ENCODE peak calls at places on chromosomes 5 and 9, in four cellular contexts. C, A, K and U are unnamed samples. For H3K4me1, the result is how much of the 10 kb centered on the place peaks cover.

GRCh38 chr5:143314123-143314522 is 89.4 kb downstream of the NR3C1 start:
- DNase-seq in C (no peak), A (no peak), K (no peak), U (no peak)

GRCh38 chr9:98287383-98287782 is 31.9 kb upstream of the TBC1D2 start:
- DNase-seq in C (no peak), A (no peak), K (peak), U (no peak)

GRCh38 chr9:73149371-73150067 is 2.1 kb upstream of the ANXA1 start:
- DNase-seq in C (no peak), A (no peak), K (no peak), U (no peak)

GRCh38 chr5:170179626-170180025 is 53.2 kb upstream of the C5orf58 start:
- DNase-seq in C (no peak), A (no peak), K (no peak), U (no peak)

GRCh38 chr5:7717691-7718090 is 133.2 kb downstream of the CFAP90 start:
- DNase-seq in C (no peak), A (no peak), K (no peak), U (no peak)

GRCh38 chr5:177378884-177379883 is 5.0 kb upstream of the SLC34A1 start:
- DNase-seq in C (no peak), A (no peak), K (no peak), U (no peak)

GRCh38 chr9:128321879-128322341 is 337 bp downstream of the TRUB2 start:
- DNase-seq in C (no peak), A (no peak), K (no peak), U (no peak)

GRCh38 chr5:36982146-36982545 is 105.6 kb downstream of the NIPBL start:
- DNase-seq in C (no peak), A (no peak), K (no peak), U (no peak)

GRCh38 chr5:175590471-175590881 is 67.4 kb upstream of the HRH2 start:
- DNase-seq in C (no peak), A (no peak), K (no peak), U (no peak)

GRCh38 chr5:149406203-149406978 is 27.3 kb upstream of the IL17B start:
- DNase-seq in C (peak), A (no peak), K (peak), U (no peak)

GRCh38 chr5:35138232-35138631 is 90.5 kb upstream of the AGXT2 start:
- DNase-seq in C (no peak), A (no peak), K (no peak), U (no peak)

GRCh38 chr9:17291766-17292165 is 156.9 kb downstream of the CNTLN start:
- DNase-seq in C (no peak), A (no peak), K (no peak), U (no peak)

GRCh38 chr9:14373726-14374125 is 59.8 kb upstream of the NFIB start:
- DNase-seq in C (no peak), A (no peak), K (no peak), U (no peak)

GRCh38 chr5:136012041-136012804 is 16.6 kb upstream of the TGFBI start:
- DNase-seq in C (no peak), A (no peak), K (no peak), U (no peak)

GRCh38 chr5:158977642-158978041 is 122.1 kb downstream of the EBF1 start:
- DNase-seq in C (no peak), A (no peak), K (no peak), U (no peak)

GRCh38 chr5:50564079-50564478 is 102.4 kb upstream of the PARP8 start:
- DNase-seq in C (no peak), A (no peak), K (no peak), U (peak)

GRCh38 chr5:168479166-168479565 is 7.1 kb upstream of the RARS1 start:
- DNase-seq in C (no peak), A (no peak), K (no peak), U (no peak)

GRCh38 chr9:101618693-101619092 is 23.9 kb upstream of the PPP3R2 start:
- DNase-seq in C (no peak), A (no peak), K (no peak), U (no peak)

GRCh38 chr5:149788964-149789363 is 58.9 kb downstream of the PPARGC1B start:
- DNase-seq in C (no peak), A (no peak), K (no peak), U (no peak)

GRCh38 chr5:132540149-132540548 is 3.2 kb downstream of the IL5 start:
- DNase-seq in C (no peak), A (no peak), K (no peak), U (no peak)

GRCh38 chr5:89972901-89973300 is 436.7 kb downstream of the CETN3 start:
- DNase-seq in C (no peak), A (no peak), K (no peak), U (no peak)

GRCh38 chr5:133825631-133826289 is 142.7 kb downstream of the C5orf15 start:
- DNase-seq in C (no peak), A (no peak), K (no peak), U (peak)

GRCh38 chr9:115328677-115329076 is 210.7 kb upstream of the TNC start:
- DNase-seq in C (no peak), A (no peak), K (no peak), U (no peak)

GRCh38 chr5:87541033-87541432 is 128.3 kb upstream of the CCNH start:
- DNase-seq in C (peak), A (peak), K (peak), U (no peak)

GRCh38 chr9:98328141-98328540 is 72.7 kb upstream of the TBC1D2 start:
- DNase-seq in C (no peak), A (no peak), K (no peak), U (no peak)

GRCh38 chr9:87119328-87119881 is 172.1 kb upstream of the GAS1 start:
- DNase-seq in C (no peak), A (peak), K (no peak), U (no peak)

GRCh38 chr5:115098041-115098702 is 71.5 kb downstream of the TRIM36 start:
- DNase-seq in C (no peak), A (peak), K (peak), U (peak)

GRCh38 chr9:131701789-131702337 is 38.0 kb downstream of the RAPGEF1 start:
- DNase-seq in C (no peak), A (no peak), K (no peak), U (no peak)

GRCh38 chr5:57736716-57737115 is 254.1 kb upstream of the ACTBL2 start:
- DNase-seq in C (no peak), A (no peak), K (no peak), U (no peak)

GRCh38 chr5:15183520-15183919 is 311.9 kb upstream of the ANKH start:
- DNase-seq in C (no peak), A (no peak), K (no peak), U (no peak)

GRCh38 chr9:89410709-89411111 is 87.2 kb downstream of the SEMA4D start:
- DNase-seq in C (no peak), A (no peak), K (no peak), U (no peak)

GRCh38 chr9:94139672-94140417 is 55.6 kb downstream of the PTPDC1 start:
- DNase-seq in C (peak), A (peak), K (no peak), U (no peak)

GRCh38 chr5:61598140-61598539 is 266.1 kb downstream of the ZSWIM6 start:
- DNase-seq in C (no peak), A (no peak), K (no peak), U (no peak)

GRCh38 chr5:90709323-90710148 is 150.9 kb downstream of the ADGRV1 start:
- DNase-seq in C (peak), A (peak), K (peak), U (no peak)

GRCh38 chr5:103237783-103238182 is 20.8 kb upstream of the MACIR start:
- DNase-seq in C (no peak), A (no peak), K (no peak), U (no peak)

GRCh38 chr9:92752812-92753404 is 11.7 kb downstream of the BICD2 start:
- DNase-seq in C (no peak), A (no peak), K (no peak), U (no peak)

GRCh38 chr9:97475079-97475478 is 26.4 kb upstream of the TMOD1 start:
- DNase-seq in C (no peak), A (no peak), K (no peak), U (no peak)

GRCh38 chr5:94388773-94389514 is 229.5 kb downstream of the KIAA0825 start:
- DNase-seq in C (no peak), A (no peak), K (no peak), U (no peak)

GRCh38 chr5:179285236-179285635 is 60.0 kb downstream of the ADAMTS2 start:
- DNase-seq in C (peak), A (no peak), K (no peak), U (no peak)

GRCh38 chr9:131517761-131518190 is 13.3 kb downstream of the UCK1 start:
- DNase-seq in C (no peak), A (no peak), K (no peak), U (no peak)

GRCh38 chr5:1108865-1109174 is 3.0 kb downstream of the SLC12A7 start:
- DNase-seq in C (no peak), A (no peak), K (no peak), U (no peak)

GRCh38 chr5:1110930-1111726 is 735 bp downstream of the SLC12A7 start:
- DNase-seq in C (no peak), A (no peak), K (peak), U (peak)

GRCh38 chr5:1108008-1108864 is 3.6 kb downstream of the SLC12A7 start:
- DNase-seq in C (no peak), A (no peak), K (no peak), U (no peak)

GRCh38 chr5:1110260-1110929 is 1.5 kb downstream of the SLC12A7 start:
- DNase-seq in C (no peak), A (no peak), K (no peak), U (no peak)

GRCh38 chr5:1109542-1110259 is 2.2 kb downstream of the SLC12A7 start:
- DNase-seq in C (no peak), A (no peak), K (no peak), U (no peak)
- H3K4me1 ChIP-seq in C (under half), A (under half), K (under half), U (under half)

GRCh38 chr5:157915638-157916037 is 56.7 kb upstream of the CLINT1 start:
- DNase-seq in C (peak), A (peak), K (no peak), U (no peak)

GRCh38 chr5:157917909-157918809 is 59.2 kb upstream of the CLINT1 start:
- DNase-seq in C (peak), A (peak), K (peak), U (peak)

GRCh38 chr5:157914389-157914788 is 55.4 kb upstream of the CLINT1 start:
- DNase-seq in C (no peak), A (no peak), K (no peak), U (no peak)

GRCh38 chr5:157920828-157921170 is 61.9 kb upstream of the CLINT1 start:
- DNase-seq in C (no peak), A (no peak), K (no peak), U (no peak)

DNA sequence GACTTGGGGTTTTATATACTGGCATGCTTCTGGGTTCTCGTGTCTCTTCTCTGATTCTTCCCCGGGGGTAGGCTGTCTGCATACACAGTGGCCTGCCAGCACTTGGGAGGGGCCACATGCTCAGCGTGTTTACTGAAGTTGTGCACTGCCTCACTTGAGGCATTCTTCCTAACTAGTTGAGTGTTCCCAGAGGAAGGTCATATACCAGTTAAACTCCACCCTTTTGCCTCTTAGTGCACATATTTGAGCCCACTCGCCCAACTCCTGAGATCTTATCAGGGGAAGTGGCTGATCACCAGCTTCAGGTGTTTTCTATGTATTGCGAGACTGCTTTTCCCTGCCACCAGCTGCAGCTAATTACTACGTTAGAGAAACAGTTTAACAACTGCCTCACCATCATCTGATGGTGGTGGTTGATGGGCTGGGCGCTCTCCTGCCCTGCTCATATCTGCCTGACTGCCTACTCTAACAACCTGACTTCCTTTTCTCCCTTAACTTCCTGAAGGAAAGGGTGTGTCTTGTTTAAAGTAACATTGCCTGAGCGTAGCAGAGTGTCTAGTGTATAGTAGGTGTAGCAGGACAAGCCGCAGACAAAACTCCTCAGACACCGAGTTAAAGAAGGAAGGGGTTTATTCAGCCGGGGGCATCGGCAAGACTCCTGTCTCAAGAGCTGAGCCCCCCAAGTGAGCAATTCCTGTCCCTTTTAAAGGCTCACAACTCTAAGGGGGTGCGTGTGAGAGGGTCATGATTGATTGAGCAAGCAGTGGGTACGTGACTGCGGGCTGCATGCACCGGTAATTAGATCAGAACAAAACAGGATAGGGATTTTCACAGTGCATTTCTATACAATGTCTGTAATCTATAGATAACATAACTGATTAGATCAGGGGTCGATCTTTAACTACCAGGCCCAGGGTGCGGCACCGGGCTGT is 60.1 kb upstream of the CLINT1 start:
- DNase-seq in C (no peak), A (no peak), K (no peak), U (peak)
- H3K4me3 ChIP-seq in C (no peak), A (no peak), K (no peak), U (peak)

GRCh38 chr5:88674262-88675158 is 208.5 kb downstream of the MEF2C start:
- DNase-seq in C (no peak), A (no peak), K (peak), U (peak)
- H3K4me1 ChIP-seq in C (under half), A (under half), K (under half), U (under half)

GRCh38 chr5:147601652-147602051 is 91.8 kb upstream of the DPYSL3 start:
- DNase-seq in C (no peak), A (no peak), K (no peak), U (no peak)
- H3K4me3 ChIP-seq in C (no peak), A (no peak), K (no peak), U (no peak)

GRCh38 chr5:141515141-141515540 is 26.3 kb downstream of the PCDHGC5 start:
- DNase-seq in C (no peak), A (no peak), K (no peak), U (no peak)
- H3K4me1 ChIP-seq in C (under half), A (under half), K (under half), U (under half)

DNA sequence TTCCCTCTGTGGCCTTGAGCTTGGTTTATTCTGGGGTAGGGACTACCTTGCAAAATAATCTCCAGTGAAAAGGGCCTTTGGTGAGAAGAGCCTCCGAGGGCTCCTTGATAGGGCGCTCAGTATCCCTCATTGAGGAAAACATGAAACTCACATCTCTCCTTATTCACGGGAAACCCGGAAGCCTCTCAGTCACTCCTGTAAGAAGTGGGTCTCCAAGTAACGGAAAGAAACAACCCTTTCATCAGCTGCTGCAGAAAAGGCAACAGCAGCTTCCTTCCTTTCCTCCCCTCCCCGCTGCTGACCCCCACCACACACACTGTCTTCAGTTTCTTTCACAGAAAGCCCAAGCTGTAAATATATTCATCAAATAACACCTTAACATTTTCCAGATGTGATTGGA is 81.5 kb downstream of the C9orf152 start:
- DNase-seq in C (no peak), A (no peak), K (no peak), U (peak)
- H3K4me3 ChIP-seq in C (peak), A (no peak), K (no peak), U (no peak)